ENCODE peak calls at places on chromosomes 12 and 14, in ten cellular contexts. C is adrenal gland, V is WTC11, L is activated B cell treated with CpG ODN at 0.5 μM for 24 hours, A is nephron progenitor cell, P is retinal pigment epithelial cell, M is epithelial cell of esophagus, G is neural progenitor cell, U is PC-9, S is stomach. X is an unnamed sample.
A peak's percentile ranks its signal among the peaks of the same experiment; 100 is the strongest.

GRCh38 chr14:83909507-83909906 is 1620.4 kb upstream of the FLRT2 start:
- DNase-seq in C (no peak), V (no peak), L (no peak), A (no peak), P (no peak), M (peak; percentile 4), G (no peak), U (no peak), S (no peak), X (no peak)

GRCh38 chr14:72788255-72788654 is 105.6 kb downstream of the DPF3 start:
- DNase-seq in C (no peak), V (no peak), L (no peak), A (peak; percentile 36), P (no peak), M (no peak), G (no peak), U (no peak), S (no peak), X (no peak)

GRCh38 chr12:53078425-53079225 is 565 bp downstream of the SPRYD3 start:
- DNase-seq in C (peak; percentile 78), V (no peak), L (no peak), A (no peak), P (no peak), M (peak; percentile 43), G (no peak), U (no peak), S (peak; percentile 49), X (no peak)

GRCh38 chr12:117210266-117210918 is 20.1 kb upstream of the FBXO21 start:
- DNase-seq in C (no peak), V (no peak), L (no peak), A (no peak), P (no peak), M (no peak), G (no peak), U (no peak), S (no peak), X (no peak)

GRCh38 chr14:104140463-104141331 is 2.3 kb downstream of the KIF26A start:
- DNase-seq in C (peak; percentile 40), V (no peak), L (peak; percentile 10), A (peak; percentile 2), P (no peak), M (no peak), G (no peak), U (no peak), S (no peak), X (no peak)

GRCh38 chr12:109910969-109911348 is 10.9 kb downstream of the TCHP start:
- DNase-seq in C (no peak), V (peak; percentile 93), L (no peak), A (peak; percentile 34), P (no peak), M (peak; percentile 59), G (peak; percentile 77), U (no peak), S (no peak), X (no peak)

GRCh38 chr14:103370087-103370486 is 15.1 kb upstream of the MARK3 start:
- DNase-seq in C (no peak), V (no peak), L (no peak), A (no peak), P (no peak), M (no peak), G (no peak), U (no peak), S (no peak), X (no peak)

GRCh38 chr12:51917746-51918453 is 10.6 kb downstream of the ACVRL1 start:
- DNase-seq in C (no peak), V (no peak), L (no peak), A (no peak), P (no peak), M (no peak), G (no peak), U (no peak), S (peak; percentile 74), X (no peak)

GRCh38 chr12:2335517-2335916 is 282.7 kb downstream of the CACNA1C start:
- DNase-seq in C (no peak), V (no peak), L (no peak), A (no peak), P (no peak), M (no peak), G (no peak), U (no peak), S (no peak), X (no peak)

GRCh38 chr12:93591137-93591868 is 18.8 kb downstream of the SOCS2 start:
- DNase-seq in C (peak; percentile 95), V (peak; percentile 40), L (peak; percentile 44), A (peak; percentile 55), P (no peak), M (peak; percentile 60), G (peak; percentile 36), U (peak; percentile 42), S (peak; percentile 70), X (peak; percentile 58)

GRCh38 chr12:49872781-49873181 is 29.9 kb upstream of the BCDIN3D start:
- DNase-seq in C (peak; percentile 67), V (no peak), L (no peak), A (no peak), P (no peak), M (peak; percentile 42), G (no peak), U (no peak), S (no peak), X (no peak)

GRCh38 chr12:105793421-105793820 is 345.3 kb downstream of the NUAK1 start:
- DNase-seq in C (no peak), V (no peak), L (no peak), A (no peak), P (no peak), M (no peak), G (no peak), U (no peak), S (no peak), X (no peak)

GRCh38 chr14:56813143-56813551 is 2.9 kb upstream of the OTX2 start:
- DNase-seq in C (no peak), V (no peak), L (no peak), A (no peak), P (no peak), M (no peak), G (peak; percentile 55), U (no peak), S (no peak), X (no peak)

GRCh38 chr12:124941170-124941527 is 26.7 kb upstream of the UBC start:
- DNase-seq in C (no peak), V (no peak), L (no peak), A (no peak), P (no peak), M (no peak), G (no peak), U (no peak), S (no peak), X (no peak)

GRCh38 chr14:60349663-60350365 is 100.8 kb downstream of the PPM1A start:
- DNase-seq in C (peak; percentile 64), V (peak; percentile 22), L (no peak), A (peak; percentile 18), P (no peak), M (peak; percentile 61), G (peak; percentile 75), U (no peak), S (peak; percentile 33), X (no peak)

GRCh38 chr12:127133675-127134335 is 1133.2 kb upstream of the TMEM132C start:
- DNase-seq in C (no peak), V (no peak), L (no peak), A (no peak), P (no peak), M (peak; percentile 41), G (no peak), U (no peak), S (no peak), X (no peak)

GRCh38 chr12:121189887-121190155 is 20.1 kb upstream of the P2RX4 start:
- DNase-seq in C (no peak), V (no peak), L (no peak), A (no peak), P (no peak), M (no peak), G (no peak), U (no peak), S (no peak), X (no peak)

DNA sequence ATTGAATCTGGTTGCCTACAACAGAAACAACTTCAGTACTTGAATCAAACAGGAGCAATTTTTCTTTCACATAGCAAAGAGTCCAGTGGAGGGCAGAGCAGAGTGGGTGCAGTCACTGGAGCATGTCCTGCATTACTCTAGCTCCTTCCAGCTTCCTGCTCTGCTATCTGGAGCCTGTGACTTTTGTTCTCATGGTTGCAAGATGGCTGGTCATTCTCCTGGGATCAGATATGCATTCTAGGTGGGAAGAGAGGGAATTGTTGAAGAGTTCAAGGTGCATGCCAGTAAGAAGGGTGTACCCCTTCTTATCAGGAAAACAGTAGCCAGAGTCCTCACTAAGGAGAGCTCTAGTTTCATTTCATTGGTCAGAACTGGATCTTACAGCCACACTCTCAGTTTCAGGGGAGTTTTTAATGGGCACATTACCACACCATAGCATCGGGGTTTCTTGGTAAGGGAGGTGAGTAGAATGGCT is 8.0 kb downstream of the IFT43 start:
- DNase-seq in C (no peak), V (no peak), L (no peak), A (no peak), P (no peak), M (no peak), G (no peak), U (no peak), S (no peak), X (no peak)
- TF ChIP-seq CTCF in C (no peak), V (no peak), L (no peak), A (no peak), P (no peak), M (no peak), G (no peak), U (no peak), S (no peak), X (no peak)

GRCh38 chr14:63134801-63135200 is 69.4 kb upstream of the RHOJ start:
- DNase-seq in C (no peak), V (no peak), L (no peak), A (no peak), P (peak; percentile 9), M (no peak), G (peak; percentile 56), U (no peak), S (no peak), X (no peak)
- TF ChIP-seq CTCF in C (no peak), V (peak; percentile 38), L (no peak), A (peak; percentile 60), P (peak; percentile 69), M (peak; percentile 46), G (peak; percentile 73), U (peak; percentile 62), S (no peak), X (no peak)

DNA sequence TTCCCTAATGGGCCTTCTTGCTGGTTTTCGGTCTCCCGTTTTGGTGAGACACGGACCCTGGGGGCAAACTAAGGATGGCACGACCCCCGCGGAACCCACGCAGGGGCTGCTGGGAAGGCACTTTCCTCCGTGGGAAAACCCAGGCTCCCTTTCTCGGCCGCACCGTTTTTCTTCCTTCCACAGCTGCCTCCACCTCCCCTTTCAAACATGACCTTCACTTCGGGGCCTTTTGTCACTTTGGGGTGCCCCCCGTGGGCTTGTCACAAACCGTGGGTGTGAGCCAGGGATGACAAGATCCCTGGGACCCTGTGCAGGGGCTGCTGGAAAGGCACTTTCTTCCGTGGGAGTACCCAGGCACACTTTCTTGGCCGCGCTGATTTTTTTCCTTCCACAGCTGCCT is 268.7 kb downstream of the ALG10 start:
- DNase-seq in C (peak; percentile 35), V (no peak), L (no peak), A (no peak), P (no peak), M (no peak), G (no peak), U (no peak), S (no peak), X (no peak)
- TF ChIP-seq CTCF in C (no peak), V (no peak), L (no peak), A (no peak), P (no peak), M (no peak), G (no peak), U (no peak), S (no peak), X (no peak)

GRCh38 chr12:18981732-18982131 is 147.8 kb upstream of the PLEKHA5 start:
- DNase-seq in C (no peak), V (no peak), L (no peak), A (no peak), P (no peak), M (no peak), G (no peak), U (no peak), S (no peak), X (no peak)
- TF ChIP-seq CTCF in C (no peak), V (no peak), L (no peak), A (no peak), P (no peak), M (no peak), G (no peak), U (no peak), S (no peak), X (no peak)

X was measured in omental fat pad.